ENCODE peak calls at places on chromosomes 16 and 17, in seven cellular contexts. One of them, this sample, is unnamed.

GRCh38 chr17:28570716-28571254 is 539 bp downstream of the PIGS start:
- DNase-seq in BJ: no peak
- DNase-seq in suprapubic skin: no peak
- DNase-seq in cardiac muscle cell: peak; percentile 44
- DNase-seq in AG09309: no peak
- DNase-seq in A549: peak; percentile 64
- DNase-seq in CD4-positive, alpha-beta T cell: peak; percentile 43
- DNase-seq in this sample: no peak

GRCh38 chr17:47996201-47996600 is 25.3 kb downstream of the CDK5RAP3 start:
- DNase-seq in BJ: no peak
- DNase-seq in suprapubic skin: no peak
- DNase-seq in cardiac muscle cell: no peak
- DNase-seq in AG09309: no peak
- DNase-seq in A549: no peak
- DNase-seq in CD4-positive, alpha-beta T cell: no peak
- DNase-seq in this sample: no peak

GRCh38 chr16:88466175-88466862 is 13.2 kb downstream of the ZFPM1 start:
- DNase-seq in BJ: no peak
- DNase-seq in suprapubic skin: no peak
- DNase-seq in cardiac muscle cell: no peak
- DNase-seq in AG09309: no peak
- DNase-seq in A549: no peak
- DNase-seq in CD4-positive, alpha-beta T cell: no peak
- DNase-seq in this sample: no peak

GRCh38 chr17:81926451-81927144 is 937 bp downstream of the MAFG start:
- DNase-seq in BJ: no peak
- DNase-seq in suprapubic skin: peak; percentile 89
- DNase-seq in cardiac muscle cell: peak; percentile 82
- DNase-seq in AG09309: peak; percentile 35
- DNase-seq in A549: peak; percentile 92
- DNase-seq in CD4-positive, alpha-beta T cell: peak; percentile 45
- DNase-seq in this sample: peak; percentile 60

GRCh38 chr17:81952792-81953228 is 5.8 kb upstream of the MYADML2 start:
- DNase-seq in BJ: no peak
- DNase-seq in suprapubic skin: no peak
- DNase-seq in cardiac muscle cell: no peak
- DNase-seq in AG09309: no peak
- DNase-seq in A549: no peak
- DNase-seq in CD4-positive, alpha-beta T cell: no peak
- DNase-seq in this sample: no peak

GRCh38 chr17:77529328-77529650 is 388.5 kb downstream of the SEC14L1 start:
- DNase-seq in BJ: no peak
- DNase-seq in suprapubic skin: peak; percentile 35
- DNase-seq in cardiac muscle cell: no peak
- DNase-seq in AG09309: no peak
- DNase-seq in A549: no peak
- DNase-seq in CD4-positive, alpha-beta T cell: no peak
- DNase-seq in this sample: no peak

GRCh38 chr16:28259091-28259780 is 33.1 kb upstream of the SBK1 start:
- DNase-seq in BJ: no peak
- DNase-seq in suprapubic skin: no peak
- DNase-seq in cardiac muscle cell: no peak
- DNase-seq in AG09309: no peak
- DNase-seq in A549: no peak
- DNase-seq in CD4-positive, alpha-beta T cell: no peak
- DNase-seq in this sample: no peak

GRCh38 chr17:79050591-79050990 is 24.0 kb upstream of the ENGASE start:
- DNase-seq in BJ: no peak
- DNase-seq in suprapubic skin: no peak
- DNase-seq in cardiac muscle cell: no peak
- DNase-seq in AG09309: no peak
- DNase-seq in A549: no peak
- DNase-seq in CD4-positive, alpha-beta T cell: no peak
- DNase-seq in this sample: no peak

GRCh38 chr16:11080327-11080967 is 136.1 kb downstream of the CLEC16A start:
- DNase-seq in BJ: no peak
- DNase-seq in suprapubic skin: no peak
- DNase-seq in cardiac muscle cell: no peak
- DNase-seq in AG09309: no peak
- DNase-seq in A549: no peak
- DNase-seq in CD4-positive, alpha-beta T cell: no peak
- DNase-seq in this sample: no peak

GRCh38 chr16:11128211-11129123 is 127.5 kb downstream of the SOCS1 start:
- DNase-seq in BJ: peak; percentile 21
- DNase-seq in suprapubic skin: no peak
- DNase-seq in cardiac muscle cell: no peak
- DNase-seq in AG09309: peak; percentile 39
- DNase-seq in A549: no peak
- DNase-seq in CD4-positive, alpha-beta T cell: no peak
- DNase-seq in this sample: no peak

GRCh38 chr17:5237541-5238016 is 2.9 kb upstream of the SCIMP start:
- DNase-seq in BJ: no peak
- DNase-seq in suprapubic skin: no peak
- DNase-seq in cardiac muscle cell: peak; percentile 51
- DNase-seq in AG09309: peak; percentile 17
- DNase-seq in A549: peak; percentile 77
- DNase-seq in CD4-positive, alpha-beta T cell: no peak
- DNase-seq in this sample: no peak

GRCh38 chr16:58678716-58679115 is 5.9 kb downstream of the SLC38A7 start:
- DNase-seq in BJ: no peak
- DNase-seq in suprapubic skin: no peak
- DNase-seq in cardiac muscle cell: no peak
- DNase-seq in AG09309: no peak
- DNase-seq in A549: no peak
- DNase-seq in CD4-positive, alpha-beta T cell: no peak
- DNase-seq in this sample: no peak

GRCh38 chr17:3959921-3960601 is 4.2 kb downstream of the ATP2A3 start:
- DNase-seq in BJ: no peak
- DNase-seq in suprapubic skin: no peak
- DNase-seq in cardiac muscle cell: no peak
- DNase-seq in AG09309: no peak
- DNase-seq in A549: no peak
- DNase-seq in CD4-positive, alpha-beta T cell: no peak
- DNase-seq in this sample: no peak

GRCh38 chr16:88541109-88541508 is 29.1 kb upstream of the ZC3H18 start:
- DNase-seq in BJ: no peak
- DNase-seq in suprapubic skin: no peak
- DNase-seq in cardiac muscle cell: no peak
- DNase-seq in AG09309: no peak
- DNase-seq in A549: no peak
- DNase-seq in CD4-positive, alpha-beta T cell: no peak
- DNase-seq in this sample: no peak

GRCh38 chr16:65102326-65102725 is 19.5 kb downstream of the CDH11 start:
- DNase-seq in BJ: no peak
- DNase-seq in suprapubic skin: no peak
- DNase-seq in cardiac muscle cell: no peak
- DNase-seq in AG09309: no peak
- DNase-seq in A549: no peak
- DNase-seq in CD4-positive, alpha-beta T cell: no peak
- DNase-seq in this sample: no peak

GRCh38 chr17:39963826-39964225 is 1.0 kb downstream of the GSDMA start:
- DNase-seq in BJ: no peak
- DNase-seq in suprapubic skin: no peak
- DNase-seq in cardiac muscle cell: no peak
- DNase-seq in AG09309: no peak
- DNase-seq in A549: no peak
- DNase-seq in CD4-positive, alpha-beta T cell: peak; percentile 42
- DNase-seq in this sample: no peak

GRCh38 chr16:333406-334094 is 19.0 kb downstream of the AXIN1 start:
- DNase-seq in BJ: no peak
- DNase-seq in suprapubic skin: no peak
- DNase-seq in cardiac muscle cell: no peak
- DNase-seq in AG09309: no peak
- DNase-seq in A549: no peak
- DNase-seq in CD4-positive, alpha-beta T cell: no peak
- DNase-seq in this sample: no peak

GRCh38 chr16:84766978-84767773 is 52.6 kb upstream of the CRISPLD2 start:
- DNase-seq in BJ: no peak
- DNase-seq in suprapubic skin: no peak
- DNase-seq in cardiac muscle cell: no peak
- DNase-seq in AG09309: no peak
- DNase-seq in A549: no peak
- DNase-seq in CD4-positive, alpha-beta T cell: no peak
- DNase-seq in this sample: no peak

GRCh38 chr16:69340095-69340644 is 598 bp downstream of the NIP7 start:
- DNase-seq in BJ: no peak
- DNase-seq in suprapubic skin: no peak
- DNase-seq in cardiac muscle cell: no peak
- DNase-seq in AG09309: no peak
- DNase-seq in A549: no peak
- DNase-seq in CD4-positive, alpha-beta T cell: no peak
- DNase-seq in this sample: no peak

GRCh38 chr16:787978-788398 is at the start of gene RPUSD1:
- DNase-seq in BJ: no peak
- DNase-seq in suprapubic skin: no peak
- DNase-seq in cardiac muscle cell: no peak
- DNase-seq in AG09309: no peak
- DNase-seq in A549: no peak
- DNase-seq in CD4-positive, alpha-beta T cell: no peak
- DNase-seq in this sample: no peak

GRCh38 chr17:31008374-31009035 is 37.7 kb downstream of the RNF135 start:
- DNase-seq in BJ: no peak
- DNase-seq in suprapubic skin: peak; percentile 72
- DNase-seq in cardiac muscle cell: peak; percentile 65
- DNase-seq in AG09309: no peak
- DNase-seq in A549: no peak
- DNase-seq in CD4-positive, alpha-beta T cell: peak; percentile 52
- DNase-seq in this sample: no peak

GRCh38 chr17:37764383-37764782 is 19.5 kb upstream of the HNF1B start:
- DNase-seq in BJ: no peak
- DNase-seq in suprapubic skin: no peak
- DNase-seq in cardiac muscle cell: no peak
- DNase-seq in AG09309: no peak
- DNase-seq in A549: no peak
- DNase-seq in CD4-positive, alpha-beta T cell: no peak
- DNase-seq in this sample: no peak

GRCh38 chr17:37766951-37767350 is 22.1 kb upstream of the HNF1B start:
- DNase-seq in BJ: no peak
- DNase-seq in suprapubic skin: no peak
- DNase-seq in cardiac muscle cell: no peak
- DNase-seq in AG09309: no peak
- DNase-seq in A549: no peak
- DNase-seq in CD4-positive, alpha-beta T cell: no peak
- DNase-seq in this sample: no peak

GRCh38 chr17:37770631-37771518 is 26.0 kb upstream of the HNF1B start:
- DNase-seq in BJ: no peak
- DNase-seq in suprapubic skin: no peak
- DNase-seq in cardiac muscle cell: peak; percentile 71
- DNase-seq in AG09309: no peak
- DNase-seq in A549: peak; percentile 79
- DNase-seq in CD4-positive, alpha-beta T cell: peak; percentile 4
- DNase-seq in this sample: no peak

GRCh38 chr17:37769050-37769449 is 24.2 kb upstream of the HNF1B start:
- DNase-seq in BJ: no peak
- DNase-seq in suprapubic skin: no peak
- DNase-seq in cardiac muscle cell: no peak
- DNase-seq in AG09309: no peak
- DNase-seq in A549: no peak
- DNase-seq in CD4-positive, alpha-beta T cell: no peak
- DNase-seq in this sample: no peak

GRCh38 chr17:37768438-37768837 is 23.6 kb upstream of the HNF1B start:
- DNase-seq in BJ: no peak
- DNase-seq in suprapubic skin: no peak
- DNase-seq in cardiac muscle cell: no peak
- DNase-seq in AG09309: no peak
- DNase-seq in A549: no peak
- DNase-seq in CD4-positive, alpha-beta T cell: no peak
- DNase-seq in this sample: no peak
- TF ChIP-seq CTCF in BJ: no peak
- TF ChIP-seq CTCF in suprapubic skin: no peak
- TF ChIP-seq CTCF in cardiac muscle cell: no peak
- TF ChIP-seq CTCF in AG09309: no peak
- TF ChIP-seq CTCF in A549: no peak
- TF ChIP-seq CTCF in CD4-positive, alpha-beta T cell: no peak
- TF ChIP-seq CTCF in this sample: no peak

GRCh38 chr17:10754109-10754508 is 24.3 kb upstream of the TMEM220 start:
- DNase-seq in BJ: no peak
- DNase-seq in suprapubic skin: no peak
- DNase-seq in cardiac muscle cell: peak; percentile 33
- DNase-seq in AG09309: no peak
- DNase-seq in A549: peak; percentile 72
- DNase-seq in CD4-positive, alpha-beta T cell: no peak
- DNase-seq in this sample: no peak
- TF ChIP-seq CTCF in BJ: peak; percentile 44
- TF ChIP-seq CTCF in suprapubic skin: no peak
- TF ChIP-seq CTCF in cardiac muscle cell: peak; percentile 35
- TF ChIP-seq CTCF in AG09309: peak; percentile 43
- TF ChIP-seq CTCF in A549: peak; percentile 61
- TF ChIP-seq CTCF in CD4-positive, alpha-beta T cell: peak; percentile 21
- TF ChIP-seq CTCF in this sample: no peak

DNA sequence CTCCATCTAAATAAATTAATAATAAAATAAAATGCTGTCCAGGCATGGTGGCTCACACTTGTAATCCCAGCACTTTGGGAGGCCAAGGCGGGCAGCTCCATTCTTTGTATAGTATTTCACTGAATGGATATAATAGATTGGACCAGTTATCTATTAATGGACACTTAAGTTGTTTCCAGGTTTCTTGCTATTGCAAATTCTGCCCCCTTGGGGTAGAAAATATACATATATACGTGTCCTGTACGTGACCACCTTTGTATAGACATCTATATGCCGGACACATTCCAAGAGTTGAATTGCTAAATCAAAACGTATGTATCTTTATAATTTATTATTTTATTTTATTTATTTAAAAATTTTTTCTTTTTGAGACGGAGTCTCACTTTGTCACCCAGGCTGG is 3.9 kb upstream of the EXOC7 start:
- DNase-seq in BJ: no peak
- DNase-seq in suprapubic skin: no peak
- DNase-seq in cardiac muscle cell: no peak
- DNase-seq in AG09309: no peak
- DNase-seq in A549: no peak
- DNase-seq in CD4-positive, alpha-beta T cell: no peak
- DNase-seq in this sample: no peak
- TF ChIP-seq CTCF in BJ: peak; percentile 5
- TF ChIP-seq CTCF in suprapubic skin: no peak
- TF ChIP-seq CTCF in cardiac muscle cell: peak; percentile 16
- TF ChIP-seq CTCF in AG09309: peak; percentile 9
- TF ChIP-seq CTCF in A549: peak; percentile 29
- TF ChIP-seq CTCF in CD4-positive, alpha-beta T cell: peak; percentile 30
- TF ChIP-seq CTCF in this sample: no peak

GRCh38 chr17:58227733-58228132 is 8.7 kb upstream of the MKS1 start:
- DNase-seq in BJ: no peak
- DNase-seq in suprapubic skin: no peak
- DNase-seq in cardiac muscle cell: no peak
- DNase-seq in AG09309: no peak
- DNase-seq in A549: no peak
- DNase-seq in CD4-positive, alpha-beta T cell: no peak
- DNase-seq in this sample: no peak

GRCh38 chr17:58229384-58229783 is 9.0 kb upstream of the LPO start:
- DNase-seq in BJ: no peak
- DNase-seq in suprapubic skin: no peak
- DNase-seq in cardiac muscle cell: no peak
- DNase-seq in AG09309: no peak
- DNase-seq in A549: no peak
- DNase-seq in CD4-positive, alpha-beta T cell: no peak
- DNase-seq in this sample: no peak

GRCh38 chr17:58219789-58220183 is 731 bp upstream of the MKS1 start:
- DNase-seq in BJ: no peak
- DNase-seq in suprapubic skin: no peak
- DNase-seq in cardiac muscle cell: no peak
- DNase-seq in AG09309: no peak
- DNase-seq in A549: no peak
- DNase-seq in CD4-positive, alpha-beta T cell: no peak
- DNase-seq in this sample: no peak

GRCh38 chr17:58228679-58229078 is 9.6 kb upstream of the MKS1 start:
- DNase-seq in BJ: no peak
- DNase-seq in suprapubic skin: no peak
- DNase-seq in cardiac muscle cell: no peak
- DNase-seq in AG09309: no peak
- DNase-seq in A549: no peak
- DNase-seq in CD4-positive, alpha-beta T cell: no peak
- DNase-seq in this sample: no peak

GRCh38 chr17:58224315-58224714 is 5.3 kb upstream of the MKS1 start:
- DNase-seq in BJ: no peak
- DNase-seq in suprapubic skin: no peak
- DNase-seq in cardiac muscle cell: no peak
- DNase-seq in AG09309: peak; percentile 35
- DNase-seq in A549: peak; percentile 47
- DNase-seq in CD4-positive, alpha-beta T cell: no peak
- DNase-seq in this sample: no peak
- TF ChIP-seq CTCF in BJ: no peak
- TF ChIP-seq CTCF in suprapubic skin: no peak
- TF ChIP-seq CTCF in cardiac muscle cell: no peak
- TF ChIP-seq CTCF in AG09309: no peak
- TF ChIP-seq CTCF in A549: no peak
- TF ChIP-seq CTCF in CD4-positive, alpha-beta T cell: no peak
- TF ChIP-seq CTCF in this sample: no peak

This sample was measured in omental fat pad.